ENCODE peak calls at places on chromosomes 4 and X, in nine cellular contexts. J is EL; D is skeletal muscle cell; I is fibroblast of mammary gland; Q is activated CD4-positive, alpha-beta T cell treated with anti-CD3 and anti-CD28 coated beads for 36 hours; U is GM23338; F is epithelial cell of prostate; P is activated gamma-delta T cell; H is brain pericyte. G is an unnamed sample.

GRCh38 chrX:118497180-118497814 is 1.7 kb downstream of the DOCK11 start:
- DNase-seq in J (no peak), D (no peak), I (no peak), Q (peak; percentile 39), U (no peak), F (no peak), P (no peak), H (no peak), G (peak; percentile 14)

GRCh38 chr4:76513517-76513916 is 78.5 kb downstream of the SHROOM3 start:
- DNase-seq in J (no peak), D (no peak), I (no peak), Q (no peak), U (no peak), F (no peak), P (no peak), H (no peak), G (no peak)

GRCh38 chr4:40627540-40627939 is 2.1 kb downstream of the RBM47 start:
- DNase-seq in J (no peak), D (no peak), I (no peak), Q (no peak), U (no peak), F (no peak), P (no peak), H (no peak), G (no peak)

GRCh38 chrX:152821145-152821765 is 9.3 kb downstream of the CETN2 start:
- DNase-seq in J (peak; percentile 31), D (no peak), I (peak; percentile 38), Q (peak; percentile 35), U (peak; percentile 74), F (no peak), P (no peak), H (no peak), G (no peak)

GRCh38 chr4:160194716-160195115 is 1091.8 kb downstream of the RAPGEF2 start:
- DNase-seq in J (no peak), D (no peak), I (no peak), Q (no peak), U (peak; percentile 0), F (no peak), P (no peak), H (no peak), G (no peak)

GRCh38 chr4:72397314-72397713 is 171.7 kb downstream of the ADAMTS3 start:
- DNase-seq in J (peak; percentile 34), D (peak; percentile 10), I (no peak), Q (no peak), U (no peak), F (no peak), P (no peak), H (no peak), G (no peak)

GRCh38 chrX:72105436-72105835 is 26.3 kb downstream of the RTL5 start:
- DNase-seq in J (no peak), D (no peak), I (no peak), Q (peak; percentile 49), U (no peak), F (no peak), P (no peak), H (no peak), G (no peak)

GRCh38 chrX:151176351-151176750 is at the start of gene GPR50:
- DNase-seq in J (no peak), D (no peak), I (no peak), Q (no peak), U (peak; percentile 34), F (no peak), P (no peak), H (no peak), G (no peak)

GRCh38 chr4:986428-986948 is 356 bp upstream of the IDUA start:
- DNase-seq in J (no peak), D (no peak), I (no peak), Q (no peak), U (peak; percentile 79), F (no peak), P (no peak), H (no peak), G (peak; percentile 62)

G was measured in G401.